ENCODE peak calls at places on chromosomes 3 and 15, in nine cellular contexts. One of them, this sample, is unnamed.

GRCh38 chr15:55909036-55909811 is 84.2 kb downstream of the NEDD4 start:
- DNase-seq in GM12864: no peak
- DNase-seq in CD8-positive, alpha-beta T cell: no peak
- DNase-seq in heart left ventricle: no peak
- DNase-seq in cardiac fibroblast: peak
- DNase-seq in OCI-LY7: no peak
- DNase-seq in sigmoid colon: no peak
- DNase-seq in IMR-90: peak
- DNase-seq in GM23338: no peak
- DNase-seq in this sample: peak

GRCh38 chr3:11818033-11818432 is 28.7 kb downstream of the TAMM41 start:
- DNase-seq in GM12864: no peak
- DNase-seq in CD8-positive, alpha-beta T cell: no peak
- DNase-seq in heart left ventricle: no peak
- DNase-seq in cardiac fibroblast: no peak
- DNase-seq in OCI-LY7: no peak
- DNase-seq in sigmoid colon: no peak
- DNase-seq in IMR-90: peak
- DNase-seq in GM23338: no peak
- DNase-seq in this sample: no peak

GRCh38 chr3:24829011-24829581 is 334.4 kb upstream of the THRB start:
- DNase-seq in GM12864: no peak
- DNase-seq in CD8-positive, alpha-beta T cell: no peak
- DNase-seq in heart left ventricle: peak
- DNase-seq in cardiac fibroblast: no peak
- DNase-seq in OCI-LY7: no peak
- DNase-seq in sigmoid colon: peak
- DNase-seq in IMR-90: no peak
- DNase-seq in GM23338: peak
- DNase-seq in this sample: no peak

GRCh38 chr15:68372291-68372811 is 59.6 kb downstream of the ITGA11 start:
- DNase-seq in GM12864: no peak
- DNase-seq in CD8-positive, alpha-beta T cell: no peak
- DNase-seq in heart left ventricle: peak
- DNase-seq in cardiac fibroblast: peak
- DNase-seq in OCI-LY7: no peak
- DNase-seq in sigmoid colon: peak
- DNase-seq in IMR-90: no peak
- DNase-seq in GM23338: peak
- DNase-seq in this sample: no peak

GRCh38 chr15:94266789-94267188 is 35.4 kb downstream of the MCTP2 start:
- DNase-seq in GM12864: no peak
- DNase-seq in CD8-positive, alpha-beta T cell: no peak
- DNase-seq in heart left ventricle: no peak
- DNase-seq in cardiac fibroblast: no peak
- DNase-seq in OCI-LY7: peak
- DNase-seq in sigmoid colon: no peak
- DNase-seq in IMR-90: no peak
- DNase-seq in GM23338: no peak
- DNase-seq in this sample: no peak

GRCh38 chr3:185639632-185640206 is 53.6 kb downstream of the SENP2 start:
- DNase-seq in GM12864: no peak
- DNase-seq in CD8-positive, alpha-beta T cell: no peak
- DNase-seq in heart left ventricle: no peak
- DNase-seq in cardiac fibroblast: no peak
- DNase-seq in OCI-LY7: no peak
- DNase-seq in sigmoid colon: no peak
- DNase-seq in IMR-90: no peak
- DNase-seq in GM23338: no peak
- DNase-seq in this sample: no peak

GRCh38 chr15:93418566-93418965 is 329.6 kb upstream of the RGMA start:
- DNase-seq in GM12864: no peak
- DNase-seq in CD8-positive, alpha-beta T cell: no peak
- DNase-seq in heart left ventricle: no peak
- DNase-seq in cardiac fibroblast: no peak
- DNase-seq in OCI-LY7: no peak
- DNase-seq in sigmoid colon: no peak
- DNase-seq in IMR-90: no peak
- DNase-seq in GM23338: no peak
- DNase-seq in this sample: no peak

GRCh38 chr3:127805026-127805753 is 17.1 kb downstream of the MGLL start:
- DNase-seq in GM12864: no peak
- DNase-seq in CD8-positive, alpha-beta T cell: no peak
- DNase-seq in heart left ventricle: no peak
- DNase-seq in cardiac fibroblast: no peak
- DNase-seq in OCI-LY7: no peak
- DNase-seq in sigmoid colon: no peak
- DNase-seq in IMR-90: no peak
- DNase-seq in GM23338: no peak
- DNase-seq in this sample: no peak

GRCh38 chr15:64009798-64010241 is 36.5 kb downstream of the DAPK2 start:
- DNase-seq in GM12864: peak
- DNase-seq in CD8-positive, alpha-beta T cell: peak
- DNase-seq in heart left ventricle: no peak
- DNase-seq in cardiac fibroblast: peak
- DNase-seq in OCI-LY7: peak
- DNase-seq in sigmoid colon: no peak
- DNase-seq in IMR-90: peak
- DNase-seq in GM23338: no peak
- DNase-seq in this sample: no peak

GRCh38 chr15:98121514-98121913 is 161.0 kb downstream of the ARRDC4 start:
- DNase-seq in GM12864: no peak
- DNase-seq in CD8-positive, alpha-beta T cell: no peak
- DNase-seq in heart left ventricle: no peak
- DNase-seq in cardiac fibroblast: no peak
- DNase-seq in OCI-LY7: no peak
- DNase-seq in sigmoid colon: no peak
- DNase-seq in IMR-90: no peak
- DNase-seq in GM23338: no peak
- DNase-seq in this sample: peak

GRCh38 chr3:12536423-12536822 is 8.9 kb downstream of the MKRN2OS start:
- DNase-seq in GM12864: no peak
- DNase-seq in CD8-positive, alpha-beta T cell: no peak
- DNase-seq in heart left ventricle: no peak
- DNase-seq in cardiac fibroblast: peak
- DNase-seq in OCI-LY7: no peak
- DNase-seq in sigmoid colon: no peak
- DNase-seq in IMR-90: peak
- DNase-seq in GM23338: no peak
- DNase-seq in this sample: peak

GRCh38 chr3:149600619-149601018 is 57.2 kb downstream of the WWTR1 start:
- DNase-seq in GM12864: no peak
- DNase-seq in CD8-positive, alpha-beta T cell: no peak
- DNase-seq in heart left ventricle: no peak
- DNase-seq in cardiac fibroblast: no peak
- DNase-seq in OCI-LY7: no peak
- DNase-seq in sigmoid colon: no peak
- DNase-seq in IMR-90: no peak
- DNase-seq in GM23338: no peak
- DNase-seq in this sample: no peak

GRCh38 chr3:2599471-2599870 is 500.8 kb downstream of the CNTN4 start:
- DNase-seq in GM12864: no peak
- DNase-seq in CD8-positive, alpha-beta T cell: no peak
- DNase-seq in heart left ventricle: no peak
- DNase-seq in cardiac fibroblast: no peak
- DNase-seq in OCI-LY7: no peak
- DNase-seq in sigmoid colon: no peak
- DNase-seq in IMR-90: no peak
- DNase-seq in GM23338: no peak
- DNase-seq in this sample: no peak

GRCh38 chr3:155262295-155262694 is 31.2 kb downstream of the STRIT1 start:
- DNase-seq in GM12864: no peak
- DNase-seq in CD8-positive, alpha-beta T cell: no peak
- DNase-seq in heart left ventricle: no peak
- DNase-seq in cardiac fibroblast: no peak
- DNase-seq in OCI-LY7: no peak
- DNase-seq in sigmoid colon: no peak
- DNase-seq in IMR-90: no peak
- DNase-seq in GM23338: no peak
- DNase-seq in this sample: no peak

GRCh38 chr15:64284037-64284436 is 71.9 kb downstream of the CSNK1G1 start:
- DNase-seq in GM12864: no peak
- DNase-seq in CD8-positive, alpha-beta T cell: no peak
- DNase-seq in heart left ventricle: no peak
- DNase-seq in cardiac fibroblast: peak
- DNase-seq in OCI-LY7: no peak
- DNase-seq in sigmoid colon: no peak
- DNase-seq in IMR-90: peak
- DNase-seq in GM23338: no peak
- DNase-seq in this sample: peak

GRCh38 chr3:187767266-187768032 is 22.2 kb upstream of the BCL6 start:
- DNase-seq in GM12864: no peak
- DNase-seq in CD8-positive, alpha-beta T cell: no peak
- DNase-seq in heart left ventricle: no peak
- DNase-seq in cardiac fibroblast: peak
- DNase-seq in OCI-LY7: no peak
- DNase-seq in sigmoid colon: no peak
- DNase-seq in IMR-90: peak
- DNase-seq in GM23338: no peak
- DNase-seq in this sample: peak

GRCh38 chr3:111081008-111081545 is 9.5 kb downstream of the NECTIN3 start:
- DNase-seq in GM12864: no peak
- DNase-seq in CD8-positive, alpha-beta T cell: no peak
- DNase-seq in heart left ventricle: no peak
- DNase-seq in cardiac fibroblast: peak
- DNase-seq in OCI-LY7: no peak
- DNase-seq in sigmoid colon: no peak
- DNase-seq in IMR-90: peak
- DNase-seq in GM23338: no peak
- DNase-seq in this sample: peak

GRCh38 chr3:134232146-134232545 is 18.5 kb downstream of the RYK start:
- DNase-seq in GM12864: no peak
- DNase-seq in CD8-positive, alpha-beta T cell: no peak
- DNase-seq in heart left ventricle: no peak
- DNase-seq in cardiac fibroblast: peak
- DNase-seq in OCI-LY7: no peak
- DNase-seq in sigmoid colon: no peak
- DNase-seq in IMR-90: peak
- DNase-seq in GM23338: no peak
- DNase-seq in this sample: peak

GRCh38 chr15:70562906-70563305 is 200.5 kb downstream of the UACA start:
- DNase-seq in GM12864: no peak
- DNase-seq in CD8-positive, alpha-beta T cell: no peak
- DNase-seq in heart left ventricle: no peak
- DNase-seq in cardiac fibroblast: no peak
- DNase-seq in OCI-LY7: no peak
- DNase-seq in sigmoid colon: peak
- DNase-seq in IMR-90: no peak
- DNase-seq in GM23338: no peak
- DNase-seq in this sample: no peak

GRCh38 chr15:70566989-70567388 is 196.4 kb downstream of the UACA start:
- DNase-seq in GM12864: no peak
- DNase-seq in CD8-positive, alpha-beta T cell: no peak
- DNase-seq in heart left ventricle: no peak
- DNase-seq in cardiac fibroblast: no peak
- DNase-seq in OCI-LY7: no peak
- DNase-seq in sigmoid colon: no peak
- DNase-seq in IMR-90: no peak
- DNase-seq in GM23338: no peak
- DNase-seq in this sample: no peak

GRCh38 chr15:70569139-70569717 is 194.1 kb downstream of the UACA start:
- DNase-seq in GM12864: no peak
- DNase-seq in CD8-positive, alpha-beta T cell: no peak
- DNase-seq in heart left ventricle: no peak
- DNase-seq in cardiac fibroblast: peak
- DNase-seq in OCI-LY7: no peak
- DNase-seq in sigmoid colon: no peak
- DNase-seq in IMR-90: peak
- DNase-seq in GM23338: peak
- DNase-seq in this sample: peak

GRCh38 chr15:70563561-70564095 is 199.7 kb downstream of the UACA start:
- DNase-seq in GM12864: no peak
- DNase-seq in CD8-positive, alpha-beta T cell: no peak
- DNase-seq in heart left ventricle: no peak
- DNase-seq in cardiac fibroblast: no peak
- DNase-seq in OCI-LY7: no peak
- DNase-seq in sigmoid colon: peak
- DNase-seq in IMR-90: no peak
- DNase-seq in GM23338: no peak
- DNase-seq in this sample: no peak

GRCh38 chr15:70566047-70566835 is 197.1 kb downstream of the UACA start:
- DNase-seq in GM12864: no peak
- DNase-seq in CD8-positive, alpha-beta T cell: no peak
- DNase-seq in heart left ventricle: no peak
- DNase-seq in cardiac fibroblast: no peak
- DNase-seq in OCI-LY7: no peak
- DNase-seq in sigmoid colon: no peak
- DNase-seq in IMR-90: no peak
- DNase-seq in GM23338: peak
- DNase-seq in this sample: peak
- TF ChIP-seq CTCF in GM12864: no peak
- TF ChIP-seq CTCF in CD8-positive, alpha-beta T cell: no peak
- TF ChIP-seq CTCF in heart left ventricle: no peak
- TF ChIP-seq CTCF in cardiac fibroblast: no peak
- TF ChIP-seq CTCF in OCI-LY7: no peak
- TF ChIP-seq CTCF in sigmoid colon: no peak
- TF ChIP-seq CTCF in IMR-90: peak
- TF ChIP-seq CTCF in GM23338: no peak
- TF ChIP-seq CTCF in this sample: no peak

GRCh38 chr3:141431411-141432378 is 55.1 kb upstream of the RASA2 start:
- DNase-seq in GM12864: no peak
- DNase-seq in CD8-positive, alpha-beta T cell: no peak
- DNase-seq in heart left ventricle: no peak
- DNase-seq in cardiac fibroblast: no peak
- DNase-seq in OCI-LY7: no peak
- DNase-seq in sigmoid colon: peak
- DNase-seq in IMR-90: no peak
- DNase-seq in GM23338: no peak
- DNase-seq in this sample: peak
- H3K4me3 ChIP-seq in GM12864: no peak
- H3K4me3 ChIP-seq in CD8-positive, alpha-beta T cell: no peak
- H3K4me3 ChIP-seq in heart left ventricle: no peak
- H3K4me3 ChIP-seq in cardiac fibroblast: no peak
- H3K4me3 ChIP-seq in OCI-LY7: no peak
- H3K4me3 ChIP-seq in sigmoid colon: peak
- H3K4me3 ChIP-seq in IMR-90: no peak
- H3K4me3 ChIP-seq in GM23338: no peak
- H3K4me3 ChIP-seq in this sample: peak

GRCh38 chr3:30714104-30714503 is 107.7 kb downstream of the TGFBR2 start:
- DNase-seq in GM12864: no peak
- DNase-seq in CD8-positive, alpha-beta T cell: no peak
- DNase-seq in heart left ventricle: no peak
- DNase-seq in cardiac fibroblast: no peak
- DNase-seq in OCI-LY7: no peak
- DNase-seq in sigmoid colon: no peak
- DNase-seq in IMR-90: no peak
- DNase-seq in GM23338: no peak
- DNase-seq in this sample: no peak
- TF ChIP-seq CTCF in GM12864: no peak
- TF ChIP-seq CTCF in CD8-positive, alpha-beta T cell: no peak
- TF ChIP-seq CTCF in heart left ventricle: no peak
- TF ChIP-seq CTCF in cardiac fibroblast: no peak
- TF ChIP-seq CTCF in OCI-LY7: no peak
- TF ChIP-seq CTCF in sigmoid colon: no peak
- TF ChIP-seq CTCF in IMR-90: no peak
- TF ChIP-seq CTCF in GM23338: no peak
- TF ChIP-seq CTCF in this sample: no peak

DNA sequence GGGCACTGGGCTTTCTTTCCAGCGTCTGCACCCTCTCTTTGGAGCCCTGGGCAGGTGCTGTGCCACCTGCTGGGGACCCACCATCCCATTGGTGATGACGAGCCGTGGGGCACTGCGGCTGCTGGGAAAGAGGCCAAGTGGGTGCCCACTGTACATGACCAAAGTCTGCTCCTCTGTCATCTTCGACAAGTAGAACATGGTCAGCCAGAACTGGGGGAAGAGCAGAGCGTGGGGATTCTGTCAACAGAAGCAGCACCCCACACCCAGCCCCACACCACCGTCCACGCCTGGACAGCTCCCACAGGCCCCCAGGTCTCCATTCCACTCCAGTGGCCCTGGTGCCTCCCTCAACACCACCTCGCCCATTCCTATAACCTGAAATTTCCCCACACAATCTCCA is 9.7 kb downstream of the UROC1 start:
- DNase-seq in GM12864: no peak
- DNase-seq in CD8-positive, alpha-beta T cell: no peak
- DNase-seq in heart left ventricle: no peak
- DNase-seq in cardiac fibroblast: no peak
- DNase-seq in OCI-LY7: no peak
- DNase-seq in sigmoid colon: no peak
- DNase-seq in IMR-90: no peak
- DNase-seq in GM23338: no peak
- DNase-seq in this sample: no peak
- H3K4me3 ChIP-seq in GM12864: no peak
- H3K4me3 ChIP-seq in CD8-positive, alpha-beta T cell: no peak
- H3K4me3 ChIP-seq in heart left ventricle: no peak
- H3K4me3 ChIP-seq in cardiac fibroblast: no peak
- H3K4me3 ChIP-seq in OCI-LY7: no peak
- H3K4me3 ChIP-seq in sigmoid colon: no peak
- H3K4me3 ChIP-seq in IMR-90: no peak
- H3K4me3 ChIP-seq in GM23338: no peak
- H3K4me3 ChIP-seq in this sample: no peak